ENCODE peak calls at places on chromosome X, in five cellular contexts. H, R, N, D and G are unnamed samples.

GRCh38 chrX:1476682-1477081 is 24.0 kb upstream of the ASMTL start:
- DNase-seq in H (no peak), R (peak), N (no peak), D (no peak), G (no peak)

GRCh38 chrX:16160729-16161128 is 6.6 kb upstream of the MAGEB17 start:
- DNase-seq in H (no peak), R (no peak), N (peak), D (no peak), G (no peak)

GRCh38 chrX:102339312-102340298 is 92.6 kb downstream of the NXF2 start:
- DNase-seq in H (no peak), R (peak), N (no peak), D (no peak), G (no peak)

GRCh38 chrX:48794993-48795501 is 6.8 kb upstream of the HDAC6 start:
- DNase-seq in H (no peak), R (no peak), N (peak), D (peak), G (no peak)

GRCh38 chrX:57821703-57822375 is 88.4 kb downstream of the ZXDA start:
- DNase-seq in H (peak), R (no peak), N (peak), D (peak), G (peak)

GRCh38 chrX:45196701-45197100 is 4.0 kb downstream of the DIPK2B start:
- DNase-seq in H (no peak), R (no peak), N (peak), D (no peak), G (no peak)

GRCh38 chrX:49659771-49660170 is 36.0 kb downstream of the PAGE1 start:
- DNase-seq in H (no peak), R (no peak), N (no peak), D (no peak), G (no peak)

GRCh38 chrX:10078266-10078665 is 78.5 kb upstream of the CLCN4 start:
- DNase-seq in H (no peak), R (no peak), N (no peak), D (no peak), G (no peak)

GRCh38 chrX:143754183-143754582 is 33.6 kb upstream of the SPANXN2 start:
- DNase-seq in H (no peak), R (no peak), N (no peak), D (no peak), G (no peak)

GRCh38 chrX:32893751-32894150 is 317.6 kb downstream of the DMD start:
- DNase-seq in H (no peak), R (no peak), N (no peak), D (no peak), G (no peak)

GRCh38 chrX:41559662-41560061 is 112.5 kb downstream of the NYX start:
- DNase-seq in H (no peak), R (no peak), N (peak), D (no peak), G (no peak)

GRCh38 chrX:150694738-150695410 is 1.7 kb downstream of the MTMR1 start:
- DNase-seq in H (peak), R (no peak), N (no peak), D (no peak), G (no peak)

GRCh38 chrX:23901805-23902204 is 5.9 kb downstream of the APOO start:
- DNase-seq in H (peak), R (no peak), N (peak), D (peak), G (peak)

GRCh38 chrX:10447577-10448214 is 172.7 kb downstream of the MID1 start:
- DNase-seq in H (no peak), R (no peak), N (peak), D (no peak), G (no peak)

GRCh38 chrX:11953615-11954014 is 184.7 kb upstream of the FRMPD4 start:
- DNase-seq in H (no peak), R (no peak), N (peak), D (no peak), G (no peak)

GRCh38 chrX:93875621-93876282 is 201.7 kb downstream of the FAM133A start:
- DNase-seq in H (no peak), R (no peak), N (no peak), D (no peak), G (no peak)

GRCh38 chrX:136752796-136753195 is 27.9 kb downstream of the ARHGEF6 start:
- DNase-seq in H (no peak), R (no peak), N (peak), D (no peak), G (no peak)

GRCh38 chrX:104913348-104913747 is 307.1 kb downstream of the TEX13A start:
- DNase-seq in H (no peak), R (no peak), N (no peak), D (peak), G (no peak)

GRCh38 chrX:149456476-149457245 is 48.4 kb downstream of the IDS start:
- DNase-seq in H (no peak), R (no peak), N (no peak), D (no peak), G (no peak)

GRCh38 chrX:16662402-16662801 is 12.4 kb downstream of the S100G start:
- DNase-seq in H (no peak), R (no peak), N (no peak), D (no peak), G (no peak)

GRCh38 chrX:39936886-39937770 is 160.6 kb downstream of the BCOR start:
- DNase-seq in H (peak), R (no peak), N (no peak), D (no peak), G (no peak)

GRCh38 chrX:15204130-15204751 is 65.6 kb downstream of the ASB9 start:
- DNase-seq in H (peak), R (no peak), N (no peak), D (no peak), G (no peak)

GRCh38 chrX:12197030-12197429 is 58.8 kb downstream of the FRMPD4 start:
- DNase-seq in H (no peak), R (no peak), N (no peak), D (no peak), G (no peak)

GRCh38 chrX:126165721-126166401 is at the start of gene DCAF12L2:
- DNase-seq in H (no peak), R (no peak), N (no peak), D (peak), G (peak)

GRCh38 chrX:118520206-118520857 is 24.7 kb downstream of the DOCK11 start:
- DNase-seq in H (no peak), R (no peak), N (peak), D (no peak), G (no peak)

GRCh38 chrX:49250578-49250977 is 13.9 kb downstream of the FOXP3 start:
- DNase-seq in H (no peak), R (no peak), N (no peak), D (no peak), G (no peak)

GRCh38 chrX:46979340-46979739 is 67.1 kb downstream of the JADE3 start:
- DNase-seq in H (no peak), R (no peak), N (peak), D (no peak), G (no peak)

GRCh38 chrX:110992611-110993010 is 103.4 kb upstream of the PAK3 start:
- DNase-seq in H (peak), R (no peak), N (peak), D (peak), G (peak)

GRCh38 chrX:130826249-130826648 is 76.8 kb downstream of the ENOX2 start:
- DNase-seq in H (no peak), R (no peak), N (no peak), D (no peak), G (no peak)

GRCh38 chrX:9337056-9337455 is 127.8 kb upstream of the TBL1X start:
- DNase-seq in H (no peak), R (no peak), N (peak), D (no peak), G (no peak)

GRCh38 chrX:134670241-134670811 is 12.1 kb upstream of the PLAC1 start:
- DNase-seq in H (no peak), R (no peak), N (peak), D (no peak), G (no peak)

GRCh38 chrX:149497626-149498025 is 7.5 kb downstream of the IDS start:
- DNase-seq in H (no peak), R (no peak), N (peak), D (no peak), G (no peak)

GRCh38 chrX:18855919-18856644 is 127.8 kb downstream of the PHKA2 start:
- DNase-seq in H (peak), R (no peak), N (no peak), D (no peak), G (no peak)

GRCh38 chrX:145178268-145178667 is 69.0 kb upstream of the SPANXN1 start:
- DNase-seq in H (no peak), R (no peak), N (no peak), D (no peak), G (no peak)

GRCh38 chrX:68428431-68428830 is 4.9 kb downstream of the OPHN1 start:
- DNase-seq in H (no peak), R (no peak), N (peak), D (no peak), G (no peak)

GRCh38 chrX:71224969-71225368 is 1.9 kb downstream of the GJB1 start:
- DNase-seq in H (no peak), R (no peak), N (no peak), D (no peak), G (no peak)

GRCh38 chrX:71225661-71226060 is 2.6 kb downstream of the GJB1 start:
- DNase-seq in H (no peak), R (no peak), N (no peak), D (no peak), G (no peak)

GRCh38 chrX:71228063-71228642 is 5.1 kb downstream of the GJB1 start:
- DNase-seq in H (no peak), R (no peak), N (no peak), D (no peak), G (no peak)

GRCh38 chrX:71224098-71224708 is 1.2 kb downstream of the GJB1 start:
- DNase-seq in H (no peak), R (no peak), N (no peak), D (no peak), G (no peak)

DNA sequence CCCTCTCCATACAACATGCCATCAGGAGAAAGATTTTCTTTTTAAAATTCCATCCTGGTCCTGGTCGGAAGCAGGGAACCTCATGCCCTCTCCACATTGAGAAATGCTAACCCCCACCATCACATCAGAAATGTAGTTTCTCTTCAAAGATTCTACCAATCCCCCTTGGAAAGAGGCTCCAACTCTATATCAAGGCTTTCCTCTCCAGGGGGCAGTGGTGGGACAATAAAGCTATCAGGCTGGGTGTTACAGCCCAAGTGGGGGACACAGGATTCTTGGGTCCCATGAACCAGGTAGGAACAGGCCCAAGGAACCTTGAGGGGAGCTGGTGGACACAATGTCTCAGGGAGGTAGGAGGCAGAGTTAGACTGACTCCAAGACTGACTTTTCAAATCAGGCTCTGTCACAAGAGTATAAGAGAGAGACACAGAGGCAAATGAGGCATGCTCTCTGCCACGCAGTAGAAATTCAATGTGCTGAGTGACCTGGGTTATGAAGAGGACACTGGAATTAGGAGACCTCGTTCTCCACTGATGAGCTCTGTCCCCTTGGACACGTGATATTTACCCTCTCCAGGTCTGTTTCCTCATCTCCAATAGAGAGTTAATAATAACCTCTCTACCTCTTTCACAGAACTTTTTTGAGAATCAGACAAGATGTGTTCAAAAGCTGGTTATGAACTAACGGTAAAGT is 4.5 kb downstream of the GJB1 start:
- DNase-seq in H (no peak), R (no peak), N (no peak), D (no peak), G (no peak)
- TF ChIP-seq CTCF in H (no peak), R (no peak), N (no peak), D (no peak), G (no peak)

DNA sequence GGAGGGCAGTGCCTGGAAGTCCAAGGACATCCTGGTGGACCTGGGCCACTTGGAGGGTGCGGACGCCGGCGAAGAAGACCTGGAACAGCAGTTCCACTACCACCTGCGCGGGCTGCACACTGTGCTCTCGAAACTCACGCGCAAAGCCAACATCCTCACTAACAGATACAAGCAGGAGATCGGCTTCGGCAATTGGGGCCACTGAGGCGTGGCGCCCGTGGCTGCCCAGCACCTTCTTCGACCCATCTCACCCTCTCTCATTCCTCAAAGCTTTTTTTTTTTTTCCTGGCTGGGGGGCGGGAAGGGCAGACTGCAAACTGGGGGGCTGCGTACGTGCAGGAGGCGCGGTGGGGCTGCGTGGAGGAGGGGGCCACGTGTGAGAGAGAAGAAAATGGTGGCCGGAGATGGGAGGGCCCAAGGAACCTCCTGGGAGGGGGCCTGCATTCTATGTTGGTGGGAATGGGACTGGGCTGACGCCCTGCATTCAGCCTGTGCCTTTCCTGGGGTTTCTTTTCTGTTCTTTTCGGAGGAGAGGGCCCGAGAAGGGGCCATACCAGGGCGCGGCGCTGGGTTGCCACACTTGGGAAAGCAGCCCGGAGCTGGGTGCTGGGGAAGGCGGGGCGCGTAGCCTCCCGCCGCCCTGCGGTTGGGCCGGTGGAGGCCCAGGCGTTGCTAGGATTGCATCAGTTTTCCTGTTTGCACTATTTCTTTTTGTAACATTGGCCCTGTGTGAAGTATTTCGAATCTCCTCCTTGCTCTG is 4.2 kb downstream of the MID1IP1 start:
- DNase-seq in H (peak), R (peak), N (peak), D (peak), G (peak)
- TF ChIP-seq CTCF in H (no peak), R (no peak), N (no peak), D (no peak), G (no peak)

GRCh38 chrX:139936259-139936658 is 3.4 kb upstream of the ATP11C start:
- DNase-seq in H (no peak), R (no peak), N (no peak), D (no peak), G (no peak)
- TF ChIP-seq CTCF in H (no peak), R (no peak), N (no peak), D (no peak), G (no peak)

GRCh38 chrX:152821145-152821765 is 9.3 kb downstream of the CETN2 start:
- DNase-seq in H (no peak), R (no peak), N (peak), D (peak), G (peak)
- TF ChIP-seq CTCF in H (peak), R (peak), N (peak), D (peak), G (peak)

GRCh38 chrX:120453985-120454384 is 15.1 kb downstream of the LAMP2 start:
- DNase-seq in H (no peak), R (no peak), N (no peak), D (no peak), G (no peak)

GRCh38 chrX:120446503-120446902 is 22.6 kb downstream of the LAMP2 start:
- DNase-seq in H (no peak), R (no peak), N (peak), D (no peak), G (no peak)

GRCh38 chrX:120452131-120452530 is 17.0 kb downstream of the LAMP2 start:
- DNase-seq in H (peak), R (no peak), N (peak), D (peak), G (no peak)

DNA sequence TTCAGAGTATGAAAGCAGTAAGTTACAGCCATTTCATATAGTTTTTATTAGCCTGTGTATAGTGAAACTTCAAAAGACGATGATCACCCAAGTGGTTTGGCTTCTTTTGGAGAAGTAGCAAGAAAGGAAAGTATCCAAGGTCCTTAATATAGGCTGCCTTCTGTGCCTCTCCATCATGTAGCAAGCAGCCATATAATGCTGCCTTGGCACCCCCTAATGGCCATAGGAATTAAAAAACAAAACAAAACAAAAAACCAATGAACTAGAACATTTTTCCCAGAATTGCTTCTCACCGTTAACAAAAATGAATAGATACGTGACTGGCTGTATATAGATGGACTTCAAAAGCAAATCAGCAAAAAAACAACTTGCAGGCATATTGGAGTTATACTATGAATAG is 18.9 kb downstream of the LAMP2 start:
- DNase-seq in H (peak), R (no peak), N (no peak), D (peak), G (no peak)
- TF ChIP-seq CTCF in H (peak), R (peak), N (peak), D (peak), G (no peak)